ENCODE peak calls at places on chromosome 6, in six cellular contexts. D is GM10248, A is cardiac fibroblast, V is thyroid gland, G is uterus, J is kidney epithelial cell. R is an unnamed sample.

GRCh38 chr6:30071081-30071818 is 4.3 kb downstream of the PPP1R11 start:
- DNase-seq in D (peak), A (peak), V (no peak), G (no peak), J (no peak), R (no peak)

GRCh38 chr6:74091133-74091793 is 395.3 kb downstream of the CD109 start:
- DNase-seq in D (peak), A (peak), V (no peak), G (no peak), J (no peak), R (no peak)

GRCh38 chr6:103167345-103167744 is 1692.4 kb downstream of the HACE1 start:
- DNase-seq in D (no peak), A (no peak), V (no peak), G (no peak), J (no peak), R (no peak)

GRCh38 chr6:53263915-53264314 is 84.8 kb downstream of the ELOVL5 start:
- DNase-seq in D (no peak), A (peak), V (peak), G (no peak), J (no peak), R (peak)

GRCh38 chr6:119119989-119120388 is 41.5 kb upstream of the FAM184A start:
- DNase-seq in D (no peak), A (peak), V (no peak), G (no peak), J (no peak), R (peak)

GRCh38 chr6:108168026-108168463 is 2.2 kb downstream of the NR2E1 start:
- DNase-seq in D (no peak), A (no peak), V (no peak), G (no peak), J (no peak), R (no peak)

GRCh38 chr6:17599885-17600526 is at the start of gene FAM8A1:
- DNase-seq in D (peak), A (peak), V (peak), G (peak), J (peak), R (peak)

GRCh38 chr6:139640911-139641310 is 266.5 kb upstream of the CITED2 start:
- DNase-seq in D (no peak), A (no peak), V (no peak), G (no peak), J (no peak), R (no peak)

GRCh38 chr6:72084992-72085569 is 198.7 kb downstream of the RIMS1 start:
- DNase-seq in D (no peak), A (peak), V (no peak), G (no peak), J (no peak), R (no peak)

GRCh38 chr6:47308674-47309325 is 905 bp downstream of the TNFRSF21 start:
- DNase-seq in D (peak), A (peak), V (peak), G (peak), J (no peak), R (no peak)

GRCh38 chr6:132192646-132193045 is 208.6 kb downstream of the MOXD1 start:
- DNase-seq in D (no peak), A (no peak), V (no peak), G (no peak), J (no peak), R (no peak)

GRCh38 chr6:134431306-134431919 is 113.5 kb upstream of the SGK1 start:
- DNase-seq in D (no peak), A (no peak), V (no peak), G (no peak), J (no peak), R (peak)

GRCh38 chr6:551405-551804 is 105.5 kb downstream of the HUS1B start:
- DNase-seq in D (peak), A (peak), V (no peak), G (no peak), J (no peak), R (no peak)

GRCh38 chr6:157552171-157552747 is 171.3 kb downstream of the ZDHHC14 start:
- DNase-seq in D (no peak), A (no peak), V (no peak), G (no peak), J (no peak), R (no peak)

GRCh38 chr6:144131248-144131709 is 19.0 kb upstream of the STX11 start:
- DNase-seq in D (no peak), A (peak), V (no peak), G (no peak), J (no peak), R (peak)

GRCh38 chr6:153849072-153849759 is 189.8 kb upstream of the OPRM1 start:
- DNase-seq in D (no peak), A (no peak), V (no peak), G (no peak), J (no peak), R (no peak)

GRCh38 chr6:143498428-143498827 is 13.1 kb downstream of the FUCA2 start:
- DNase-seq in D (no peak), A (no peak), V (no peak), G (no peak), J (no peak), R (no peak)

GRCh38 chr6:149991838-149992237 is 28.1 kb downstream of the ULBP1 start:
- DNase-seq in D (no peak), A (no peak), V (no peak), G (no peak), J (no peak), R (no peak)

GRCh38 chr6:28281288-28282064 is at the start of gene PGBD1:
- DNase-seq in D (peak), A (peak), V (peak), G (peak), J (peak), R (peak)

GRCh38 chr6:23003671-23004598 is 434.6 kb downstream of the HDGFL1 start:
- DNase-seq in D (no peak), A (peak), V (peak), G (peak), J (no peak), R (peak)

GRCh38 chr6:71727632-71728294 is 158.6 kb upstream of the RIMS1 start:
- DNase-seq in D (no peak), A (peak), V (no peak), G (no peak), J (no peak), R (no peak)

GRCh38 chr6:90780141-90780540 is 193.3 kb upstream of the MAP3K7 start:
- DNase-seq in D (no peak), A (no peak), V (no peak), G (no peak), J (no peak), R (no peak)

GRCh38 chr6:56916849-56917551 is 37.9 kb upstream of the BEND6 start:
- DNase-seq in D (no peak), A (no peak), V (no peak), G (no peak), J (no peak), R (no peak)

GRCh38 chr6:115091461-115091860 is 748.6 kb upstream of the HS3ST5 start:
- DNase-seq in D (no peak), A (no peak), V (no peak), G (no peak), J (no peak), R (no peak)

GRCh38 chr6:126143650-126144260 is 157.4 kb downstream of the TRMT11 start:
- DNase-seq in D (no peak), A (peak), V (no peak), G (no peak), J (no peak), R (no peak)

GRCh38 chr6:24255676-24256075 is 102.2 kb downstream of the DCDC2 start:
- DNase-seq in D (no peak), A (no peak), V (no peak), G (no peak), J (no peak), R (no peak)

GRCh38 chr6:33407132-33407718 is 3.6 kb upstream of the PHF1 start:
- DNase-seq in D (no peak), A (peak), V (no peak), G (no peak), J (no peak), R (peak)
- TF ChIP-seq CTCF in D (peak), A (peak), V (peak), G (no peak), J (peak), R (peak)

DNA sequence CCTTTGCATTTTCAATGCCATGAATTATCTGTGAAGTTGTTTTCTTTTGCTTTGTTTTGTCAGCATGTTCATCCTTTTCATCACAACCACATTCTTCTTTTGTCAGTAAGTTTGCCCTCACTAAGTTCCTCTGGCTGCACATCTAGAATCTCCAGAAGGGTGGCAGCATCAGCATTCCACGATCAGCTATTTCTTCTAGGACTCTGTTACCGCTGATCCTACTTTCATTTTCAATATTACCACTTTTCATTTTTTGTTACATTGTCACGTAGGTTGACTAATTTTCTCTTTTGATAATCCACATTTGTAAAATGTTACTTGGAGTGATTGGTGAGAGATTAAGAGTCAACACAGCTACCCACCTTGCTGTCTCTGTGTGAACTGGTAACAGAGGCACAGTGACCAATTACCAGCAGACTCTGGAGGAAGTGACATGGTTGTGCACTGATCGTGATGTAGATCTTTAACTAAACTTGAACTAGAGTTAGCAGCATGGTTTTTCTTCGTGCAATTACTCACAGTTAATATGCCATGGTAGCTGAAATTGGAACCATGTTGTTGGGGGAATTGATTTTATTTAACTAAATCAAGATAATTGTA is 307.9 kb upstream of the SLC35B3 start:
- DNase-seq in D (peak), A (no peak), V (no peak), G (no peak), J (no peak), R (no peak)
- TF ChIP-seq CTCF in D (no peak), A (no peak), V (no peak), G (no peak), J (no peak), R (no peak)

GRCh38 chr6:7727951-7728854 is 2.3 kb downstream of the BMP6 start:
- DNase-seq in D (peak), A (peak), V (peak), G (no peak), J (no peak), R (no peak)
- TF ChIP-seq CTCF in D (no peak), A (no peak), V (no peak), G (no peak), J (no peak), R (no peak)

GRCh38 chr6:69732640-69733039 is 64.2 kb downstream of the LMBRD1 start:
- DNase-seq in D (no peak), A (peak), V (no peak), G (no peak), J (no peak), R (no peak)

GRCh38 chr6:69732045-69732444 is 64.8 kb downstream of the LMBRD1 start:
- DNase-seq in D (no peak), A (peak), V (no peak), G (no peak), J (no peak), R (no peak)

GRCh38 chr6:69735029-69735428 is 61.8 kb downstream of the LMBRD1 start:
- DNase-seq in D (no peak), A (no peak), V (peak), G (no peak), J (peak), R (no peak)

GRCh38 chr6:69729870-69730449 is 66.8 kb downstream of the LMBRD1 start:
- DNase-seq in D (no peak), A (peak), V (no peak), G (no peak), J (no peak), R (no peak)
- TF ChIP-seq CTCF in D (no peak), A (no peak), V (peak), G (no peak), J (no peak), R (peak)

GRCh38 chr6:3235969-3236368 is 8.5 kb upstream of the TUBB2B start:
- DNase-seq in D (no peak), A (no peak), V (no peak), G (no peak), J (no peak), R (no peak)

GRCh38 chr6:3240595-3240994 is 13.1 kb upstream of the TUBB2B start:
- DNase-seq in D (no peak), A (no peak), V (no peak), G (no peak), J (no peak), R (no peak)

GRCh38 chr6:3237761-3238662 is 10.6 kb upstream of the TUBB2B start:
- DNase-seq in D (no peak), A (no peak), V (no peak), G (no peak), J (no peak), R (no peak)

GRCh38 chr6:3235486-3235885 is 8.0 kb upstream of the TUBB2B start:
- DNase-seq in D (no peak), A (no peak), V (no peak), G (no peak), J (no peak), R (no peak)

DNA sequence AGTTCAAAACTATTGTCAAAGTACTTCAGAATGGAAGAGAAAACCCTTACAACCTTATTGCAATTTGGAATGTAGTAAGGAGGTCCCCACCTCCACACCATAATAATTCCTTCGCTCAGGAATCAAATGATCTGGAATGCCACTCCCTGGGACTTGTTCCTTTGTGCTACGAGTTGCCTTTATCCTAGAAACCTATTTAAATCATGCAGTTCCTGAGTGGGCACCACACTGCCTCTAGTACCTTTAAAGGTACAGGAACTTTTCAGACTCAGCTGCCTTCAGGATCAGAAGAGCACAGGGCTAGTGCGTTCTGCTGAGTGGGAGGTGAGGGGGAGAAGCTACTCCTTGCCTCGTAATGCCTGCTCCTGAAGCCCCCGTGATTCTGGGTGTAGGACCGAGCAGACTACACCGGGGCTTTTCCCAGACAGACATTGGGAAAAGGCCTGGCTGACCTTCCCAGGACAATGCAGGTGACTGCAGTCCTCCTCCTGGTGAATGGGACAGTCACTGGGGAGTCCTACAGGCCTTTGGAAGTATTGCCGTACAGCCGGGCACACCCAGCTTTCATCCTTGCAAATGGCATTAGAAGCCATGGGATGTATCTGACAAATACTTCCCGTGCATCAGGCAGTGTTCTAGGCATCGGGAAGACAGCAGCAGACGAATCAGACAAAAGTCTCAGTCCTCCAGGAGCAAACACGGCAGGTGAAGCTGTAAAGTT is 11.8 kb upstream of the TUBB2B start:
- DNase-seq in D (no peak), A (no peak), V (no peak), G (no peak), J (no peak), R (no peak)
- TF ChIP-seq CTCF in D (no peak), A (peak), V (no peak), G (no peak), J (peak), R (peak)

GRCh38 chr6:12083763-12084162 is 71.7 kb downstream of the HIVEP1 start:
- DNase-seq in D (no peak), A (no peak), V (no peak), G (no peak), J (no peak), R (no peak)
- TF ChIP-seq CTCF in D (no peak), A (no peak), V (no peak), G (no peak), J (no peak), R (no peak)

GRCh38 chr6:13081189-13081563 is 247.2 kb downstream of the TBC1D7 start:
- DNase-seq in D (no peak), A (no peak), V (no peak), G (no peak), J (no peak), R (no peak)
- TF ChIP-seq CTCF in D (no peak), A (no peak), V (no peak), G (no peak), J (no peak), R (no peak)

GRCh38 chr6:20402181-20403079 is 751 bp downstream of the E2F3 start:
- DNase-seq in D (no peak), A (peak), V (peak), G (peak), J (no peak), R (no peak)
- TF ChIP-seq CTCF in D (no peak), A (no peak), V (no peak), G (no peak), J (no peak), R (no peak)

GRCh38 chr6:130076512-130076911 is 58.1 kb downstream of the L3MBTL3 start:
- DNase-seq in D (no peak), A (peak), V (no peak), G (no peak), J (no peak), R (peak)
- TF ChIP-seq CTCF in D (peak), A (no peak), V (no peak), G (no peak), J (no peak), R (peak)